ENCODE peak calls at places on chromosomes 4 and X, in nine cellular contexts. W is IMR-90; I is AG09309; T is smooth muscle cell of the brain vasculature; Y is hypothalamus; F is effector memory CD8-positive, alpha-beta T cell; A is ureter; H is amniotic stem cell; N is neural progenitor cell. E is an unnamed sample.

GRCh38 chr4:181792641-181793612 is 450.3 kb upstream of the TENM3 start:
- DNase-seq in W (no peak), I (no peak), T (no peak), Y (no peak), F (no peak), A (no peak), H (no peak), N (peak), E (no peak)

GRCh38 chr4:14022428-14022827 is 394.9 kb upstream of the BOD1L1 start:
- DNase-seq in W (peak), I (peak), T (no peak), Y (no peak), F (no peak), A (no peak), H (no peak), N (no peak), E (no peak)

GRCh38 chr4:47939456-47939855 is 25.1 kb upstream of the NFXL1 start:
- DNase-seq in W (no peak), I (no peak), T (no peak), Y (no peak), F (no peak), A (no peak), H (no peak), N (no peak), E (no peak)

GRCh38 chrX:65677954-65678469 is 10.6 kb downstream of the MSN start:
- DNase-seq in W (peak), I (peak), T (peak), Y (no peak), F (no peak), A (peak), H (peak), N (no peak), E (no peak)

GRCh38 chr4:76998251-76998901 is 48.8 kb downstream of the SEPTIN11 start:
- DNase-seq in W (peak), I (no peak), T (no peak), Y (no peak), F (no peak), A (no peak), H (no peak), N (peak), E (no peak)

GRCh38 chr4:2338754-2339457 is 77.0 kb upstream of the MXD4 start:
- DNase-seq in W (no peak), I (no peak), T (no peak), Y (no peak), F (no peak), A (peak), H (no peak), N (no peak), E (no peak)

GRCh38 chr4:7390366-7390765 is 44.4 kb downstream of the PSAPL1 start:
- DNase-seq in W (no peak), I (no peak), T (no peak), Y (no peak), F (no peak), A (no peak), H (no peak), N (no peak), E (no peak)

GRCh38 chr4:39933689-39934590 is 43.8 kb downstream of the PDS5A start:
- DNase-seq in W (peak), I (peak), T (no peak), Y (no peak), F (no peak), A (no peak), H (no peak), N (no peak), E (no peak)

GRCh38 chr4:178314287-178314686 is 872.0 kb upstream of the AGA start:
- DNase-seq in W (no peak), I (no peak), T (no peak), Y (no peak), F (no peak), A (no peak), H (no peak), N (no peak), E (no peak)

GRCh38 chrX:49106930-49107329 is 16.6 kb downstream of the GPKOW start:
- DNase-seq in W (peak), I (peak), T (no peak), Y (no peak), F (no peak), A (no peak), H (peak), N (peak), E (no peak)

GRCh38 chr4:73445383-73446335 is 9.6 kb downstream of the AFP start:
- DNase-seq in W (no peak), I (no peak), T (no peak), Y (no peak), F (no peak), A (no peak), H (no peak), N (no peak), E (no peak)

GRCh38 chr4:147480891-147481576 is at the start of gene EDNRA:
- DNase-seq in W (peak), I (no peak), T (no peak), Y (no peak), F (no peak), A (peak), H (no peak), N (peak), E (no peak)

GRCh38 chrX:32150141-32150540 is 1061.2 kb downstream of the DMD start:
- DNase-seq in W (no peak), I (no peak), T (no peak), Y (no peak), F (no peak), A (no peak), H (no peak), N (no peak), E (no peak)

GRCh38 chr4:166282081-166282770 is 409.2 kb downstream of the TLL1 start:
- DNase-seq in W (no peak), I (no peak), T (no peak), Y (no peak), F (no peak), A (no peak), H (no peak), N (no peak), E (no peak)

GRCh38 chr4:60443796-60444195 is 756.3 kb upstream of the ADGRL3 start:
- DNase-seq in W (no peak), I (no peak), T (no peak), Y (no peak), F (no peak), A (no peak), H (no peak), N (no peak), E (no peak)

GRCh38 chr4:14857986-14858385 is 144.3 kb upstream of the CPEB2 start:
- DNase-seq in W (no peak), I (no peak), T (no peak), Y (no peak), F (no peak), A (no peak), H (no peak), N (no peak), E (no peak)

GRCh38 chr4:7727727-7728126 is 211.9 kb downstream of the AFAP1 start:
- DNase-seq in W (no peak), I (no peak), T (no peak), Y (no peak), F (no peak), A (no peak), H (no peak), N (no peak), E (no peak)

GRCh38 chrX:54930291-54931049 is 9.8 kb downstream of the TRO start:
- DNase-seq in W (no peak), I (no peak), T (no peak), Y (no peak), F (no peak), A (no peak), H (no peak), N (no peak), E (no peak)

E was measured in thoracic aorta.